ENCODE peak calls at places on chromosomes 3 and 15, in five cellular contexts. One of them, this sample, is unnamed.

GRCh38 chr3:155101398-155101797 is 21.3 kb downstream of the MME start:
- DNase-seq in astrocyte of the spinal cord: peak
- DNase-seq in body of pancreas: peak
- DNase-seq in brain microvascular endothelial cell: no peak
- DNase-seq in stomach: no peak
- DNase-seq in this sample: peak

GRCh38 chr15:89326316-89326715 is 8.3 kb downstream of the POLG start:
- DNase-seq in astrocyte of the spinal cord: no peak
- DNase-seq in body of pancreas: no peak
- DNase-seq in brain microvascular endothelial cell: no peak
- DNase-seq in stomach: no peak
- DNase-seq in this sample: no peak

GRCh38 chr3:103924544-103924943 is 1442.2 kb upstream of the ALCAM start:
- DNase-seq in astrocyte of the spinal cord: no peak
- DNase-seq in body of pancreas: no peak
- DNase-seq in brain microvascular endothelial cell: no peak
- DNase-seq in stomach: no peak
- DNase-seq in this sample: no peak

GRCh38 chr3:114411811-114412803 is 118.3 kb downstream of the TIGIT start:
- DNase-seq in astrocyte of the spinal cord: peak
- DNase-seq in body of pancreas: peak
- DNase-seq in brain microvascular endothelial cell: peak
- DNase-seq in stomach: no peak
- DNase-seq in this sample: no peak

GRCh38 chr15:31278544-31279220 is 48.0 kb upstream of the KLF13 start:
- DNase-seq in astrocyte of the spinal cord: no peak
- DNase-seq in body of pancreas: no peak
- DNase-seq in brain microvascular endothelial cell: no peak
- DNase-seq in stomach: peak
- DNase-seq in this sample: no peak

GRCh38 chr3:188627652-188628051 is 473.7 kb downstream of the LPP start:
- DNase-seq in astrocyte of the spinal cord: peak
- DNase-seq in body of pancreas: no peak
- DNase-seq in brain microvascular endothelial cell: peak
- DNase-seq in stomach: no peak
- DNase-seq in this sample: peak

GRCh38 chr3:26347150-26347549 is 275.4 kb upstream of the LRRC3B start:
- DNase-seq in astrocyte of the spinal cord: no peak
- DNase-seq in body of pancreas: no peak
- DNase-seq in brain microvascular endothelial cell: no peak
- DNase-seq in stomach: no peak
- DNase-seq in this sample: no peak

GRCh38 chr3:30602946-30603345 is 3.5 kb upstream of the TGFBR2 start:
- DNase-seq in astrocyte of the spinal cord: no peak
- DNase-seq in body of pancreas: no peak
- DNase-seq in brain microvascular endothelial cell: no peak
- DNase-seq in stomach: no peak
- DNase-seq in this sample: no peak

GRCh38 chr3:99866167-99866810 is 48.6 kb downstream of the CMSS1 start:
- DNase-seq in astrocyte of the spinal cord: peak
- DNase-seq in body of pancreas: no peak
- DNase-seq in brain microvascular endothelial cell: peak
- DNase-seq in stomach: no peak
- DNase-seq in this sample: peak

GRCh38 chr3:196968233-196969000 is at the start of gene PIGZ:
- DNase-seq in astrocyte of the spinal cord: no peak
- DNase-seq in body of pancreas: no peak
- DNase-seq in brain microvascular endothelial cell: no peak
- DNase-seq in stomach: peak
- DNase-seq in this sample: no peak

GRCh38 chr3:57079221-57079831 is 18.9 kb downstream of the SPATA12 start:
- DNase-seq in astrocyte of the spinal cord: no peak
- DNase-seq in body of pancreas: peak
- DNase-seq in brain microvascular endothelial cell: no peak
- DNase-seq in stomach: peak
- DNase-seq in this sample: no peak

GRCh38 chr3:13818919-13819318 is 61.0 kb downstream of the WNT7A start:
- DNase-seq in astrocyte of the spinal cord: no peak
- DNase-seq in body of pancreas: no peak
- DNase-seq in brain microvascular endothelial cell: no peak
- DNase-seq in stomach: no peak
- DNase-seq in this sample: no peak

GRCh38 chr3:187971629-187972028 is 182.3 kb upstream of the LPP start:
- DNase-seq in astrocyte of the spinal cord: no peak
- DNase-seq in body of pancreas: no peak
- DNase-seq in brain microvascular endothelial cell: no peak
- DNase-seq in stomach: no peak
- DNase-seq in this sample: no peak

GRCh38 chr3:10292505-10293419 is at the start of gene GHRL:
- DNase-seq in astrocyte of the spinal cord: no peak
- DNase-seq in body of pancreas: peak
- DNase-seq in brain microvascular endothelial cell: peak
- DNase-seq in stomach: peak
- DNase-seq in this sample: no peak

GRCh38 chr3:47016934-47017435 is 37.5 kb downstream of the NBEAL2 start:
- DNase-seq in astrocyte of the spinal cord: peak
- DNase-seq in body of pancreas: no peak
- DNase-seq in brain microvascular endothelial cell: peak
- DNase-seq in stomach: no peak
- DNase-seq in this sample: peak

GRCh38 chr15:37020852-37021251 is 79.5 kb downstream of the MEIS2 start:
- DNase-seq in astrocyte of the spinal cord: no peak
- DNase-seq in body of pancreas: no peak
- DNase-seq in brain microvascular endothelial cell: no peak
- DNase-seq in stomach: no peak
- DNase-seq in this sample: no peak
- TF ChIP-seq CTCF in astrocyte of the spinal cord: no peak
- TF ChIP-seq CTCF in body of pancreas: no peak
- TF ChIP-seq CTCF in brain microvascular endothelial cell: no peak
- TF ChIP-seq CTCF in stomach: no peak
- TF ChIP-seq CTCF in this sample: no peak

GRCh38 chr3:189863031-189863430 is 231.8 kb downstream of the TP63 start:
- DNase-seq in astrocyte of the spinal cord: no peak
- DNase-seq in body of pancreas: peak
- DNase-seq in brain microvascular endothelial cell: no peak
- DNase-seq in stomach: no peak
- DNase-seq in this sample: no peak
- H3K4me3 ChIP-seq in astrocyte of the spinal cord: no peak
- H3K4me3 ChIP-seq in body of pancreas: no peak
- H3K4me3 ChIP-seq in brain microvascular endothelial cell: no peak
- H3K4me3 ChIP-seq in stomach: no peak
- H3K4me3 ChIP-seq in this sample: no peak

DNA sequence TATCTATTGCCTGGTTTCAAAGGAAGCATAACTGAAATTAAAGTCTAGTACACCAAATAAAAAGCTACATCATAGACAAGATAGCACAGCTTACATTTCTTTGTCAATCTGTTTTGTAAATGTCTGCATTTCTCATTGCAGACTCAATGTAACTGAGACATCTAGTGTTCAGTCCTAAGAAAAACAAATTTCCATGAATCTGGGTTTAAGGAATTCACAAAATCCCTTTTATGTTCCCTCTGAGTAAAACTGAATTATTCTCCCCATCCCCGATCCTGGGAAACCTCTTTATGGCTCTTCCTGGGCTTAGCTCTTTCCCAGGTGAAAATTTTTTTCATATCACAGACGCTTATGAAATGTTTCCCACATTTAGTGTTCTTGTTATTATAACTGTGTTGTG is 21.6 kb upstream of the RASA2 start:
- DNase-seq in astrocyte of the spinal cord: peak
- DNase-seq in body of pancreas: no peak
- DNase-seq in brain microvascular endothelial cell: no peak
- DNase-seq in stomach: no peak
- DNase-seq in this sample: no peak
- TF ChIP-seq CTCF in astrocyte of the spinal cord: peak
- TF ChIP-seq CTCF in body of pancreas: peak
- TF ChIP-seq CTCF in brain microvascular endothelial cell: peak
- TF ChIP-seq CTCF in stomach: no peak
- TF ChIP-seq CTCF in this sample: no peak

GRCh38 chr15:71658036-71658435 is 152.3 kb upstream of the NR2E3 start:
- DNase-seq in astrocyte of the spinal cord: no peak
- DNase-seq in body of pancreas: no peak
- DNase-seq in brain microvascular endothelial cell: no peak
- DNase-seq in stomach: no peak
- DNase-seq in this sample: no peak
- H3K4me3 ChIP-seq in astrocyte of the spinal cord: no peak
- H3K4me3 ChIP-seq in body of pancreas: no peak
- H3K4me3 ChIP-seq in brain microvascular endothelial cell: no peak
- H3K4me3 ChIP-seq in stomach: no peak
- H3K4me3 ChIP-seq in this sample: no peak

GRCh38 chr3:45688194-45688881 is 858 bp upstream of the SACM1L start:
- DNase-seq in astrocyte of the spinal cord: no peak
- DNase-seq in body of pancreas: no peak
- DNase-seq in brain microvascular endothelial cell: no peak
- DNase-seq in stomach: no peak
- DNase-seq in this sample: no peak
- TF ChIP-seq CTCF in astrocyte of the spinal cord: peak
- TF ChIP-seq CTCF in body of pancreas: no peak
- TF ChIP-seq CTCF in brain microvascular endothelial cell: no peak
- TF ChIP-seq CTCF in stomach: no peak
- TF ChIP-seq CTCF in this sample: no peak

GRCh38 chr15:43516185-43516584 is 1.2 kb upstream of the MAP1A start:
- DNase-seq in astrocyte of the spinal cord: no peak
- DNase-seq in body of pancreas: peak
- DNase-seq in brain microvascular endothelial cell: no peak
- DNase-seq in stomach: no peak
- DNase-seq in this sample: no peak
- H3K4me3 ChIP-seq in astrocyte of the spinal cord: peak
- H3K4me3 ChIP-seq in body of pancreas: no peak
- H3K4me3 ChIP-seq in brain microvascular endothelial cell: no peak
- H3K4me3 ChIP-seq in stomach: no peak
- H3K4me3 ChIP-seq in this sample: peak

DNA sequence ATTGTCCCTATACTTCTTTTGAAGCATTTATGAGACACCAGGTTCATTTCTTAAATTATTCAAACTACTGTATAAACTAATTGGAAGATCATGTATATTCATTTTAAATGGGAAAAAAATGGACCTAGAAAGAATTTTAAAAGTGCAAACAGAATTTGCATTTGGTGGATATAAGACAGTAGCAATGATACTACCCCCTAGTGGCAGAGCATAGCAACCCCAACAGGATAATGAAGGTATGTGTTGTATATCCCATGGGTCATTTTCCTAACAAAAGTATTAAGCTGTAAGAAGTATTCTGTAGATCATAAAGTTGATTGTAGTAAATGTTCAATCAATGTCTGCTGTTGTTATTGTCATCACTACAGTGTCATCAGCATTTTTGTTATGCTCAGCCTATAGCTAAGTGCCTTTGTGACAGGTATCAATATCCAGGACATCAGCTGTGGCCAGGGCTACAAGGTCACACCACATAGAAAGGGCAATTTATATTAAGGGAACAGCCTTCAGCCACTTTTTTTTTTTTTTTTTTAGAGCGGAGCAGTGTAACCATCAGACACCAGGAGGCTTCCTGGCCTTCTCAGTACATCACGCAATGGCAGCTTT is 175.8 kb downstream of the FOXB1 start:
- DNase-seq in astrocyte of the spinal cord: peak
- DNase-seq in body of pancreas: peak
- DNase-seq in brain microvascular endothelial cell: peak
- DNase-seq in stomach: no peak
- DNase-seq in this sample: peak
- TF ChIP-seq CTCF in astrocyte of the spinal cord: peak
- TF ChIP-seq CTCF in body of pancreas: peak
- TF ChIP-seq CTCF in brain microvascular endothelial cell: peak
- TF ChIP-seq CTCF in stomach: peak
- TF ChIP-seq CTCF in this sample: peak

GRCh38 chr3:73401058-73401457 is 223.7 kb downstream of the PDZRN3 start:
- DNase-seq in astrocyte of the spinal cord: no peak
- DNase-seq in body of pancreas: no peak
- DNase-seq in brain microvascular endothelial cell: no peak
- DNase-seq in stomach: no peak
- DNase-seq in this sample: no peak
- H3K4me3 ChIP-seq in astrocyte of the spinal cord: no peak
- H3K4me3 ChIP-seq in body of pancreas: no peak
- H3K4me3 ChIP-seq in brain microvascular endothelial cell: no peak
- H3K4me3 ChIP-seq in stomach: no peak
- H3K4me3 ChIP-seq in this sample: no peak

This sample was measured in AG09309.